ENCODE peak calls at places on chromosomes 1 and 21, in ten cellular contexts. O is heart right ventricle; X is GM12865; A is CD4-positive, alpha-beta T cell; F is foreskin fibroblast; L is RWPE1; Z is A549; I is hepatocyte; N is AG10803; H is mammary epithelial cell. S is an unnamed sample.

GRCh38 chr1:187396226-187396625 is 567.5 kb downstream of the PLA2G4A start:
- DNase-seq in X (no peak), N (peak), H (no peak), I (peak), L (no peak), A (no peak), F (no peak), O (no peak), Z (no peak), S (no peak)

GRCh38 chr1:7487756-7488474 is 283.2 kb upstream of the VAMP3 start:
- DNase-seq in A (no peak), X (no peak), O (no peak), H (no peak), F (no peak), N (no peak), I (no peak), Z (no peak), L (no peak), S (no peak)

GRCh38 chr1:226981386-226981817 is 41.3 kb downstream of the COQ8A start:
- DNase-seq in O (no peak), Z (no peak), A (no peak), F (no peak), I (no peak), L (no peak), H (no peak), X (no peak), N (no peak), S (no peak)

GRCh38 chr1:184023133-184023532 is 14.4 kb downstream of the COLGALT2 start:
- DNase-seq in O (no peak), X (no peak), A (no peak), F (peak), N (no peak), I (no peak), H (no peak), L (no peak), Z (no peak), S (no peak)

GRCh38 chr1:33380811-33381210 is 50.1 kb downstream of the PHC2 start:
- DNase-seq in A (no peak), I (no peak), H (no peak), X (no peak), O (no peak), F (no peak), N (no peak), L (no peak), Z (no peak), S (no peak)

GRCh38 chr1:178941849-178942248 is 71.0 kb upstream of the ANGPTL1 start:
- DNase-seq in A (no peak), L (no peak), I (no peak), X (no peak), N (no peak), Z (no peak), F (no peak), O (no peak), H (no peak), S (no peak)

GRCh38 chr1:112496290-112496689 is 12.5 kb upstream of the WNT2B start:
- DNase-seq in F (peak), X (no peak), N (no peak), H (peak), O (no peak), Z (no peak), L (no peak), A (no peak), I (no peak), S (no peak)

GRCh38 chr1:56287736-56288135 is 291.6 kb downstream of the PLPP3 start:
- DNase-seq in O (no peak), N (no peak), X (no peak), I (no peak), H (no peak), Z (no peak), L (no peak), F (no peak), A (no peak), S (no peak)

GRCh38 chr21:14479387-14479786 is 66.7 kb downstream of the SAMSN1 start:
- DNase-seq in X (no peak), N (no peak), O (no peak), F (no peak), L (no peak), A (no peak), H (no peak), Z (no peak), I (peak), S (no peak)

GRCh38 chr1:228226956-228227791 is 19.3 kb downstream of the OBSCN start:
- DNase-seq in I (no peak), H (no peak), Z (peak), X (no peak), O (no peak), L (no peak), A (no peak), N (peak), F (peak), S (no peak)

GRCh38 chr1:70495370-70495769 is 84.3 kb downstream of the CTH start:
- DNase-seq in H (no peak), I (no peak), A (no peak), L (no peak), F (no peak), X (no peak), O (no peak), N (no peak), Z (no peak), S (no peak)

GRCh38 chr1:234143681-234144080 is 229.6 kb upstream of the COA6 start:
- DNase-seq in X (no peak), Z (no peak), A (no peak), F (no peak), H (peak), I (no peak), N (no peak), L (no peak), O (no peak), S (no peak)

GRCh38 chr1:62912028-62912638 is 128.2 kb downstream of the ATG4C start:
- DNase-seq in H (peak), O (no peak), Z (peak), F (peak), L (peak), A (no peak), I (peak), N (peak), X (peak), S (no peak)

GRCh38 chr1:23742670-23743286 is 493 bp upstream of the ELOA start:
- DNase-seq in N (peak), I (no peak), A (no peak), L (no peak), Z (no peak), F (peak), X (no peak), H (peak), O (no peak), S (no peak)

GRCh38 chr1:23743287-23744052 is at the start of gene ELOA:
- DNase-seq in O (peak), L (peak), H (peak), I (peak), Z (peak), A (peak), F (peak), N (peak), X (peak), S (peak)

GRCh38 chr1:23741609-23742008 is 1.7 kb upstream of the ELOA start:
- DNase-seq in O (no peak), A (no peak), F (peak), L (no peak), H (no peak), X (no peak), Z (no peak), N (peak), I (no peak), S (no peak)

GRCh38 chr1:23747947-23748346 is 4.7 kb downstream of the ELOA start:
- DNase-seq in N (no peak), O (no peak), X (no peak), H (no peak), F (no peak), Z (no peak), A (no peak), L (no peak), I (no peak), S (no peak)

DNA sequence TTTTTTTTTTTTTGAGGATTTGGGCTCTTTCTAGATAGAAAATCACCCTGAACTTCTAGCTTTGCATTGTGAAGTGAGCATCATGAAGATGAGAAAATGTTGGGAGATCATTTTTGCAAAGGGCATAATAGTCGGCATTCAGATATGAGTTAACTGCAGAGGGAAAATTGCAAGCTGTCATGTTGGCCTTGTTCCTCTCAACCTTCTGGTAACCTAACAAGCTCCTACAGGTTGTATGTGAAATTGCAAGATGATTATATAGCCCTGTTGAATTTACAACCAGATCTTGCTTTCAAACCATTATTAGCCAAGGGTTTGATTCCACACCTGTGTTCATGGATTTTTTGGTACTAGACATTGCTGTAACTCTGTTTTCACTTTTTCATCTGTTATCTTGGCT is 2.2 kb downstream of the ELOA start:
- DNase-seq in H (peak), F (peak), X (peak), A (no peak), I (peak), O (no peak), L (peak), N (peak), Z (peak), S (no peak)
- TF ChIP-seq CTCF in H (peak), F (peak), X (peak), A (no peak), I (peak), O (peak), L (peak), N (peak), Z (no peak), S (peak)

GRCh38 chr1:21904475-21904724 is 32.7 kb downstream of the HSPG2 start:
- DNase-seq in A (no peak), I (no peak), X (no peak), O (no peak), Z (no peak), H (no peak), L (no peak), F (no peak), N (no peak), S (no peak)
- TF ChIP-seq CTCF in A (no peak), I (no peak), X (no peak), O (no peak), Z (no peak), H (no peak), L (no peak), F (no peak), N (no peak), S (no peak)

DNA sequence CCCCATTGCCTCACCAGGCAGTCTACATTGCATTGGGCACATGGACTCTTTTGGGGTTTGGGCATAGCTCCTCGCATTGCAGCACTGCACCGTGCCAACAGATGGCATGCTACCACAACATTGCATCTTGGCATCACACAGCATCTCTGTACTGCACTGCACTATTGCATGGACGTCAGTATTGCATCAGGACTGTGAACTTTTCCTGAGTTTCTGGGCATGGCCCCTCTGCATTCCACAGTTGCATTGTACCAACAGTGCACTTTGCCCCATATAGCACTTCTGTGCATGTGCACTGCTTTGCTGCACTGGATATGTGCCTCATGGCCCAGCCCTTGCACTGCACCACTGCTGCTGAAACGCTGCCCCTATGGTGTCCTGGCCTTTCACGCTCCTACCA is 9.6 kb downstream of the PTPRU start:
- DNase-seq in H (no peak), X (no peak), F (peak), L (peak), N (peak), Z (no peak), O (no peak), A (no peak), I (no peak), S (no peak)
- TF ChIP-seq CTCF in H (peak), X (peak), F (peak), L (peak), N (peak), Z (peak), O (peak), A (no peak), I (peak), S (no peak)

GRCh38 chr1:40248429-40248828 is 692 bp downstream of the TMCO2 start:
- DNase-seq in N (no peak), L (no peak), X (no peak), F (no peak), O (no peak), A (no peak), Z (no peak), I (no peak), H (no peak), S (no peak)
- TF ChIP-seq CTCF in N (no peak), L (no peak), X (no peak), F (no peak), O (no peak), A (no peak), Z (no peak), I (no peak), H (no peak), S (no peak)

GRCh38 chr1:75265792-75266191 is 131.6 kb downstream of the LHX8 start:
- DNase-seq in L (peak), A (no peak), H (peak), N (peak), O (no peak), Z (peak), X (peak), F (peak), I (peak), S (no peak)
- TF ChIP-seq CTCF in L (peak), A (peak), H (peak), N (peak), O (peak), Z (peak), X (peak), F (peak), I (peak), S (peak)

DNA sequence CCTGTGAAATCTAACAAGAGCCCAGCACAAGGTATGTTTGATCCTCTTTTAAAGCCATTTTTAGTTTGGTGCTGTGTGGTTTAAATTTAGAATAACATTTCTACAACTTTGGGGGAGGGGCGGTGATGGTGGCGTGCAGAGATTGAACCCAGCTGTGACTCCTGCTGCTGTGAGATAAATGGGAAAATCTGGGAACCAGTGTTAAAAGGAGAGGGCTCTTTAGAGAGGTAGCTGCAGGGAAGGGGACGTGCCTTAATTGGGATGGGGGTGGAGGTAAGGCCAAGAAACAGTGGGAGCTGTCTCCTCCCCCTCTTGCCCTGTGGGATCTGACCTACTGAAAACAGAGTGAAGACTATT is 30.3 kb upstream of the DNAJC6 start:
- DNase-seq in Z (no peak), I (no peak), X (no peak), H (no peak), N (no peak), L (no peak), F (peak), O (peak), A (no peak), S (no peak)
- TF ChIP-seq CTCF in Z (no peak), I (no peak), X (no peak), H (no peak), N (no peak), L (no peak), F (no peak), O (no peak), A (no peak), S (no peak)

GRCh38 chr1:220217383-220217988 is 54.8 kb downstream of the RAB3GAP2 start:
- DNase-seq in A (no peak), N (no peak), F (peak), Z (peak), H (no peak), X (peak), O (no peak), I (peak), L (no peak), S (no peak)
- TF ChIP-seq CTCF in A (no peak), N (peak), F (peak), Z (peak), H (peak), X (peak), O (peak), I (peak), L (no peak), S (peak)

S was measured in glutamatergic neuron.